ENCODE peak calls at places on chromosome 17, in six cellular contexts. One of them, this sample, is unnamed.

GRCh38 chr17:47265983-47266541 is 12.4 kb downstream of the ITGB3 start:
- DNase-seq in CD8-positive, alpha-beta T cell: no peak
- DNase-seq in stomach: no peak
- DNase-seq in neural progenitor cell: no peak
- DNase-seq in left lung: no peak
- DNase-seq in psoas muscle: no peak
- DNase-seq in this sample: no peak

GRCh38 chr17:28716740-28717577 is 709 bp downstream of the RAB34 start:
- DNase-seq in CD8-positive, alpha-beta T cell: no peak
- DNase-seq in stomach: no peak
- DNase-seq in neural progenitor cell: peak; percentile 78
- DNase-seq in left lung: peak; percentile 84
- DNase-seq in psoas muscle: peak; percentile 46
- DNase-seq in this sample: no peak

GRCh38 chr17:80786470-80786869 is 205.2 kb upstream of the CHMP6 start:
- DNase-seq in CD8-positive, alpha-beta T cell: no peak
- DNase-seq in stomach: no peak
- DNase-seq in neural progenitor cell: peak; percentile 81
- DNase-seq in left lung: no peak
- DNase-seq in psoas muscle: no peak
- DNase-seq in this sample: no peak

GRCh38 chr17:71530227-71530626 is 590.6 kb upstream of the SOX9 start:
- DNase-seq in CD8-positive, alpha-beta T cell: no peak
- DNase-seq in stomach: no peak
- DNase-seq in neural progenitor cell: no peak
- DNase-seq in left lung: no peak
- DNase-seq in psoas muscle: no peak
- DNase-seq in this sample: no peak

GRCh38 chr17:19329839-19330238 is 32.7 kb downstream of the B9D1 start:
- DNase-seq in CD8-positive, alpha-beta T cell: no peak
- DNase-seq in stomach: no peak
- DNase-seq in neural progenitor cell: no peak
- DNase-seq in left lung: peak; percentile 29
- DNase-seq in psoas muscle: no peak
- DNase-seq in this sample: no peak

GRCh38 chr17:1071103-1071825 is 74.3 kb downstream of the TIMM22 start:
- DNase-seq in CD8-positive, alpha-beta T cell: no peak
- DNase-seq in stomach: no peak
- DNase-seq in neural progenitor cell: no peak
- DNase-seq in left lung: peak; percentile 45
- DNase-seq in psoas muscle: peak; percentile 12
- DNase-seq in this sample: no peak

GRCh38 chr17:4557626-4558310 is 2.6 kb upstream of the MYBBP1A start:
- DNase-seq in CD8-positive, alpha-beta T cell: no peak
- DNase-seq in stomach: no peak
- DNase-seq in neural progenitor cell: no peak
- DNase-seq in left lung: no peak
- DNase-seq in psoas muscle: no peak
- DNase-seq in this sample: no peak

GRCh38 chr17:57068707-57069106 is 16.3 kb upstream of the AKAP1 start:
- DNase-seq in CD8-positive, alpha-beta T cell: no peak
- DNase-seq in stomach: no peak
- DNase-seq in neural progenitor cell: no peak
- DNase-seq in left lung: no peak
- DNase-seq in psoas muscle: no peak
- DNase-seq in this sample: no peak

GRCh38 chr17:12463102-12463501 is 202.6 kb upstream of the MYOCD start:
- DNase-seq in CD8-positive, alpha-beta T cell: no peak
- DNase-seq in stomach: no peak
- DNase-seq in neural progenitor cell: no peak
- DNase-seq in left lung: no peak
- DNase-seq in psoas muscle: no peak
- DNase-seq in this sample: no peak

GRCh38 chr17:72715906-72716572 is 376.4 kb downstream of the SLC39A11 start:
- DNase-seq in CD8-positive, alpha-beta T cell: no peak
- DNase-seq in stomach: no peak
- DNase-seq in neural progenitor cell: no peak
- DNase-seq in left lung: no peak
- DNase-seq in psoas muscle: no peak
- DNase-seq in this sample: no peak

GRCh38 chr17:42112552-42113176 is at the start of gene DHX58:
- DNase-seq in CD8-positive, alpha-beta T cell: peak; percentile 82
- DNase-seq in stomach: peak; percentile 81
- DNase-seq in neural progenitor cell: no peak
- DNase-seq in left lung: peak; percentile 87
- DNase-seq in psoas muscle: peak; percentile 63
- DNase-seq in this sample: peak; percentile 76

GRCh38 chr17:8599351-8600011 is 31.0 kb downstream of the MYH10 start:
- DNase-seq in CD8-positive, alpha-beta T cell: no peak
- DNase-seq in stomach: no peak
- DNase-seq in neural progenitor cell: no peak
- DNase-seq in left lung: no peak
- DNase-seq in psoas muscle: no peak
- DNase-seq in this sample: no peak

GRCh38 chr17:33038740-33039139 is 47.1 kb downstream of the SPACA3 start:
- DNase-seq in CD8-positive, alpha-beta T cell: no peak
- DNase-seq in stomach: no peak
- DNase-seq in neural progenitor cell: peak; percentile 85
- DNase-seq in left lung: no peak
- DNase-seq in psoas muscle: peak; percentile 29
- DNase-seq in this sample: peak; percentile 35

GRCh38 chr17:59756236-59756818 is 48.9 kb downstream of the VMP1 start:
- DNase-seq in CD8-positive, alpha-beta T cell: no peak
- DNase-seq in stomach: no peak
- DNase-seq in neural progenitor cell: no peak
- DNase-seq in left lung: no peak
- DNase-seq in psoas muscle: no peak
- DNase-seq in this sample: no peak

GRCh38 chr17:1559743-1560581 is 2.6 kb downstream of the PITPNA start:
- DNase-seq in CD8-positive, alpha-beta T cell: no peak
- DNase-seq in stomach: no peak
- DNase-seq in neural progenitor cell: no peak
- DNase-seq in left lung: peak; percentile 60
- DNase-seq in psoas muscle: no peak
- DNase-seq in this sample: no peak

GRCh38 chr17:4511199-4511932 is 12.7 kb downstream of the SPNS2 start:
- DNase-seq in CD8-positive, alpha-beta T cell: no peak
- DNase-seq in stomach: no peak
- DNase-seq in neural progenitor cell: no peak
- DNase-seq in left lung: no peak
- DNase-seq in psoas muscle: no peak
- DNase-seq in this sample: no peak

GRCh38 chr17:80912451-80912850 is 79.2 kb upstream of the CHMP6 start:
- DNase-seq in CD8-positive, alpha-beta T cell: no peak
- DNase-seq in stomach: no peak
- DNase-seq in neural progenitor cell: no peak
- DNase-seq in left lung: no peak
- DNase-seq in psoas muscle: no peak
- DNase-seq in this sample: no peak

GRCh38 chr17:81510798-81511549 is 1.6 kb downstream of the ACTG1 start:
- DNase-seq in CD8-positive, alpha-beta T cell: peak; percentile 75
- DNase-seq in stomach: no peak
- DNase-seq in neural progenitor cell: no peak
- DNase-seq in left lung: peak; percentile 84
- DNase-seq in psoas muscle: no peak
- DNase-seq in this sample: no peak

GRCh38 chr17:10683853-10684252 is 13.5 kb downstream of the SCO1 start:
- DNase-seq in CD8-positive, alpha-beta T cell: no peak
- DNase-seq in stomach: no peak
- DNase-seq in neural progenitor cell: peak; percentile 41
- DNase-seq in left lung: no peak
- DNase-seq in psoas muscle: no peak
- DNase-seq in this sample: no peak

GRCh38 chr17:13561606-13562270 is 40.0 kb downstream of the HS3ST3A1 start:
- DNase-seq in CD8-positive, alpha-beta T cell: no peak
- DNase-seq in stomach: no peak
- DNase-seq in neural progenitor cell: no peak
- DNase-seq in left lung: no peak
- DNase-seq in psoas muscle: no peak
- DNase-seq in this sample: no peak

GRCh38 chr17:57084361-57084801 is 665 bp upstream of the AKAP1 start:
- DNase-seq in CD8-positive, alpha-beta T cell: no peak
- DNase-seq in stomach: no peak
- DNase-seq in neural progenitor cell: no peak
- DNase-seq in left lung: no peak
- DNase-seq in psoas muscle: no peak
- DNase-seq in this sample: no peak

GRCh38 chr17:43308999-43309398 is 75.2 kb upstream of the RNU2-1 start:
- DNase-seq in CD8-positive, alpha-beta T cell: no peak
- DNase-seq in stomach: no peak
- DNase-seq in neural progenitor cell: no peak
- DNase-seq in left lung: no peak
- DNase-seq in psoas muscle: no peak
- DNase-seq in this sample: no peak

GRCh38 chr17:75487351-75488070 is 27.8 kb downstream of the CASKIN2 start:
- DNase-seq in CD8-positive, alpha-beta T cell: peak; percentile 84
- DNase-seq in stomach: no peak
- DNase-seq in neural progenitor cell: no peak
- DNase-seq in left lung: peak; percentile 78
- DNase-seq in psoas muscle: peak; percentile 45
- DNase-seq in this sample: no peak

GRCh38 chr17:57873261-57874057 is 23.6 kb upstream of the MRPS23 start:
- DNase-seq in CD8-positive, alpha-beta T cell: no peak
- DNase-seq in stomach: no peak
- DNase-seq in neural progenitor cell: no peak
- DNase-seq in left lung: no peak
- DNase-seq in psoas muscle: no peak
- DNase-seq in this sample: no peak

GRCh38 chr17:6639651-6640535 is 618 bp downstream of the KIAA0753 start:
- DNase-seq in CD8-positive, alpha-beta T cell: no peak
- DNase-seq in stomach: no peak
- DNase-seq in neural progenitor cell: peak; percentile 72
- DNase-seq in left lung: peak; percentile 87
- DNase-seq in psoas muscle: peak; percentile 47
- DNase-seq in this sample: peak; percentile 49

GRCh38 chr17:31698751-31699150 is 160.3 kb downstream of the COPRS start:
- DNase-seq in CD8-positive, alpha-beta T cell: no peak
- DNase-seq in stomach: no peak
- DNase-seq in neural progenitor cell: no peak
- DNase-seq in left lung: no peak
- DNase-seq in psoas muscle: no peak
- DNase-seq in this sample: no peak

GRCh38 chr17:44310188-44310587 is 1.8 kb downstream of the RUNDC3A start:
- DNase-seq in CD8-positive, alpha-beta T cell: no peak
- DNase-seq in stomach: no peak
- DNase-seq in neural progenitor cell: no peak
- DNase-seq in left lung: no peak
- DNase-seq in psoas muscle: no peak
- DNase-seq in this sample: no peak

GRCh38 chr17:42818379-42818778 is 5.7 kb downstream of the BECN1 start:
- DNase-seq in CD8-positive, alpha-beta T cell: no peak
- DNase-seq in stomach: no peak
- DNase-seq in neural progenitor cell: no peak
- DNase-seq in left lung: no peak
- DNase-seq in psoas muscle: no peak
- DNase-seq in this sample: no peak

GRCh38 chr17:64216385-64217248 is 46.4 kb downstream of the TEX2 start:
- DNase-seq in CD8-positive, alpha-beta T cell: no peak
- DNase-seq in stomach: peak; percentile 53
- DNase-seq in neural progenitor cell: peak; percentile 36
- DNase-seq in left lung: no peak
- DNase-seq in psoas muscle: peak; percentile 44
- DNase-seq in this sample: peak; percentile 29

GRCh38 chr17:40557531-40558299 is 7.6 kb downstream of the CCR7 start:
- DNase-seq in CD8-positive, alpha-beta T cell: peak; percentile 50
- DNase-seq in stomach: peak; percentile 20
- DNase-seq in neural progenitor cell: no peak
- DNase-seq in left lung: no peak
- DNase-seq in psoas muscle: no peak
- DNase-seq in this sample: peak; percentile 35
- H3K4me1 ChIP-seq in CD8-positive, alpha-beta T cell: peaks cover 78% of the 10 kb centered on the region
- H3K4me1 ChIP-seq in stomach: peaks cover 64% of the 10 kb centered on the region
- H3K4me1 ChIP-seq in neural progenitor cell: peaks cover 16% of the 10 kb centered on the region
- H3K4me1 ChIP-seq in left lung: peaks cover 62% of the 10 kb centered on the region
- H3K4me1 ChIP-seq in psoas muscle: peaks cover 13% of the 10 kb centered on the region
- H3K4me1 ChIP-seq in this sample: no peaks in the 10 kb centered on the region

DNA sequence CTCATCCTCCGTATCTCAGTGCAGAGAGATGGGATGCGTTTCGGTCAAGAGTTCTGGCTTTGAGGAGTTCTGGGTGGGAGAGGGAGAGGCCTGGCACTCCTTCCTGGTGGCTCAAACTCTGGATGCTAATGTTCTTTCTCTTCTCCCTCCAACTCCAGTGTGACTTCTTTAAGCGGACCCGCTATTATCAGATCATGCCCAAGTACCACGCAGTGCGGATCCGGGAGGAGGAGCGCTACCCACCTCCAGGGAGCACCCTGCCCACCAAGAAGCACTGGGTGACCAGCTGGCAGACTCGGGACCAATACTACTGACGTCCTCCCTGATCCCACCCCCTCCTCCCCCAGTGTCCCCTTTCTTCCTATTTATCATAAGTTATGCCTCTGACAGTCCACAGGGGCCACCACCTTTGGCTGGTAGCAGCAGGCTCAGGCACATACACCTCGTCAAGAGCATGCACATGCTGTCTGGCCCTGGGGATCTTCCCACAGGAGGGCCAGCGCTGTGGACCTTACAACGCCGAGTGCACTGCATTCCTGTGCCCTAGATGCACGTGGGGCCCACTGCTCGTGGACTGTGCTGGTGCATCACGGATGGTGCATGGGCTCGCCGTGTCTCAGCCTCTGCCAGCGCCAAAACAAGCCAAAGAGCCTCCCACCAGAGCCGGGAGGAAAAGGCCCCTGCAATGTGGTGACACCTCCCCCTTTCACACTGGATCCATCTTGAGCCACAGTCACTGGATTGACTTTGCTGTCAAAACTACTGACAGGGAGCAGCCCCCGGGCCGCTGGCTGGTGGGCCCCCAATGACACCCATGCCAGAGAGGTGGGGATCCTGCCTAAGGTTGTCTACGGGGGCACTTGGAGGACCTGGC is 6.0 kb upstream of the PDK2 start:
- DNase-seq in CD8-positive, alpha-beta T cell: no peak
- DNase-seq in stomach: no peak
- DNase-seq in neural progenitor cell: no peak
- DNase-seq in left lung: no peak
- DNase-seq in psoas muscle: no peak
- DNase-seq in this sample: no peak
- H3K4me1 ChIP-seq in CD8-positive, alpha-beta T cell: no peaks in the 10 kb centered on the region
- H3K4me1 ChIP-seq in stomach: peaks cover 4% of the 10 kb centered on the region
- H3K4me1 ChIP-seq in neural progenitor cell: peaks cover 8% of the 10 kb centered on the region
- H3K4me1 ChIP-seq in left lung: peaks cover 4% of the 10 kb centered on the region
- H3K4me1 ChIP-seq in psoas muscle: peaks cover 5% of the 10 kb centered on the region
- H3K4me1 ChIP-seq in this sample: no peaks in the 10 kb centered on the region

DNA sequence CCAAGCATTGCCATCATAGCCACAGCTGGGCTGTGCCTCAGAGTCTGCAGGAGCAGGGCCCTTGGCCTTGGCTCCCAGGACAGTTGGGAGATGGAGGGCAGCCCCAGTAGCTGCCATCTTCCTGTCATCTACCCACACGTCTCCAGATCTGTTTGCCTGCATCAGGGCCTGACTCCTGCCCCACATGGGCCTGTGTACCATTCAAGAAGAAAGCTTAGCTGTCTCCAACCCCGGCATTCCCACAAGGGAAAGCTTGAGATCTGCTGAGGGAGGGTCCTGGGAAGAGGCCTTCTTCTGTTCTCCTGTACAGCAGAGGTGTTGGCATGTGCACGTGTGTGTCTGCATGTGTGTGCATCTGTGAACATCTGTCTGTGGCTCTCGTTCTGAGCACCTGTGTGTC is 122.1 kb downstream of the MRM1 start:
- DNase-seq in CD8-positive, alpha-beta T cell: no peak
- DNase-seq in stomach: no peak
- DNase-seq in neural progenitor cell: no peak
- DNase-seq in left lung: no peak
- DNase-seq in psoas muscle: no peak
- DNase-seq in this sample: no peak
- H3K4me1 ChIP-seq in CD8-positive, alpha-beta T cell: peaks cover 54% of the 10 kb centered on the region
- H3K4me1 ChIP-seq in stomach: peaks cover 17% of the 10 kb centered on the region
- H3K4me1 ChIP-seq in neural progenitor cell: peaks cover 43% of the 10 kb centered on the region
- H3K4me1 ChIP-seq in left lung: peaks cover 14% of the 10 kb centered on the region
- H3K4me1 ChIP-seq in psoas muscle: no peaks in the 10 kb centered on the region
- H3K4me1 ChIP-seq in this sample: no peaks in the 10 kb centered on the region

GRCh38 chr17:62986549-62986948 is 20.5 kb downstream of the TANC2 start:
- DNase-seq in CD8-positive, alpha-beta T cell: no peak
- DNase-seq in stomach: no peak
- DNase-seq in neural progenitor cell: no peak
- DNase-seq in left lung: no peak
- DNase-seq in psoas muscle: no peak
- DNase-seq in this sample: no peak
- H3K4me1 ChIP-seq in CD8-positive, alpha-beta T cell: no peaks in the 10 kb centered on the region
- H3K4me1 ChIP-seq in stomach: no peaks in the 10 kb centered on the region
- H3K4me1 ChIP-seq in neural progenitor cell: no peaks in the 10 kb centered on the region
- H3K4me1 ChIP-seq in left lung: peaks cover 5% of the 10 kb centered on the region
- H3K4me1 ChIP-seq in psoas muscle: no peaks in the 10 kb centered on the region
- H3K4me1 ChIP-seq in this sample: no peaks in the 10 kb centered on the region